ENCODE peak calls at places on chromosomes 5 and 9, in nine cellular contexts. H is cardiac fibroblast; J is DMS 273 treated with DMSO at 0.1 percent for 48 hours; O is stimulated activated naive CD8-positive, alpha-beta T cell treated with anti-CD3 and anti-CD28 coated beads, Interleukin-15, Interleukin-2, amounts not matched to agents 100 U/mL and 50 U/mL, for 24 hours; M is kidney; A is stimulated activated CD4-positive, alpha-beta T cell treated with anti-CD3 and anti-CD28 coated beads, Interleukin-1b, Interleukin-23, amount 100 ng/mL, for 24 hours; B is A172; Z is body of pancreas; L is gastrocnemius medialis. E is an unnamed sample.

GRCh38 chr5:33850100-33850594 is 41.6 kb downstream of the ADAMTS12 start:
- DNase-seq in J (no peak), O (peak), M (no peak), A (no peak), L (no peak), B (peak), Z (no peak), H (peak), E (no peak)

GRCh38 chr9:127885508-127886281 is 8.2 kb upstream of the AK1 start:
- DNase-seq in J (no peak), M (no peak), O (no peak), A (no peak), Z (no peak), H (no peak), L (no peak), B (no peak), E (no peak)

GRCh38 chr9:101639301-101639700 is 44.5 kb upstream of the PPP3R2 start:
- DNase-seq in L (no peak), B (no peak), Z (peak), O (no peak), H (no peak), A (no peak), J (no peak), M (no peak), E (no peak)

GRCh38 chr9:98856982-98857381 is 49.5 kb downstream of the GALNT12 start:
- DNase-seq in L (no peak), Z (no peak), O (no peak), H (no peak), J (no peak), M (no peak), A (no peak), B (peak), E (no peak)

GRCh38 chr5:99706160-99706559 is 777.4 kb upstream of the CHD1 start:
- DNase-seq in O (no peak), Z (no peak), J (no peak), H (no peak), B (no peak), A (no peak), L (no peak), M (no peak), E (no peak)

GRCh38 chr5:115489725-115490124 is 54.9 kb downstream of the FEM1C start:
- DNase-seq in Z (no peak), B (no peak), J (no peak), A (no peak), H (no peak), O (no peak), L (no peak), M (no peak), E (no peak)

GRCh38 chr5:136066705-136067271 is 38.0 kb downstream of the TGFBI start:
- DNase-seq in H (peak), O (no peak), J (no peak), B (no peak), L (no peak), Z (no peak), A (no peak), M (no peak), E (no peak)

GRCh38 chr5:24714757-24715156 is 70.0 kb upstream of the CDH10 start:
- DNase-seq in H (no peak), Z (no peak), B (peak), L (no peak), M (no peak), O (no peak), A (no peak), J (no peak), E (no peak)

GRCh38 chr9:136373300-136374182 is at the start of gene CARD9:
- DNase-seq in B (no peak), J (peak), Z (no peak), M (no peak), L (no peak), H (no peak), A (no peak), O (no peak), E (no peak)

GRCh38 chr5:22887566-22887965 is 34.4 kb upstream of the CDH12 start:
- DNase-seq in O (no peak), J (no peak), H (no peak), A (no peak), L (no peak), Z (no peak), M (no peak), B (no peak), E (no peak)

GRCh38 chr9:92877531-92878430 is at the start of gene ZNF484:
- DNase-seq in O (peak), J (peak), A (peak), B (peak), L (peak), M (peak), Z (peak), H (peak), E (peak)

GRCh38 chr9:34374905-34375552 is 1.7 kb downstream of the MYORG start:
- DNase-seq in H (no peak), L (peak), A (no peak), J (peak), B (no peak), O (no peak), Z (peak), M (no peak), E (no peak)

GRCh38 chr5:141992349-141992963 is 20.4 kb downstream of the GNPDA1 start:
- DNase-seq in Z (peak), J (peak), O (peak), A (peak), H (peak), B (peak), M (no peak), L (peak), E (peak)

GRCh38 chr5:102617857-102618187 is 119.0 kb upstream of the SLCO6A1 start:
- DNase-seq in H (no peak), O (no peak), A (no peak), B (no peak), M (no peak), J (no peak), Z (no peak), L (no peak), E (no peak)

GRCh38 chr5:107893642-107894041 is 222.9 kb upstream of the EFNA5 start:
- DNase-seq in M (no peak), O (no peak), J (no peak), L (no peak), Z (no peak), B (peak), H (peak), A (no peak), E (peak)

GRCh38 chr5:56640763-56641406 is 174.5 kb upstream of the MAP3K1 start:
- DNase-seq in L (peak), B (no peak), H (no peak), A (no peak), J (no peak), M (no peak), O (no peak), Z (peak), E (no peak)

GRCh38 chr5:14105717-14106435 is 37.3 kb upstream of the TRIO start:
- DNase-seq in M (no peak), Z (peak), H (peak), J (no peak), B (peak), O (no peak), L (no peak), A (no peak), E (no peak)

GRCh38 chr9:17824191-17824926 is 245.5 kb downstream of the SH3GL2 start:
- DNase-seq in B (peak), Z (no peak), O (no peak), A (no peak), H (no peak), M (no peak), L (no peak), J (peak), E (no peak)